ENCODE peak calls at places on chromosome 13, in six cellular contexts. C, P, M, E, A and K are unnamed samples.

GRCh38 chr13:35744144-35744543 is 267.7 kb upstream of the MAB21L1 start:
- DNase-seq in E (no peak), P (no peak), M (no peak), A (no peak), C (no peak), K (no peak)

GRCh38 chr13:73060251-73061160 is 1.7 kb downstream of the KLF5 start:
- DNase-seq in A (no peak), P (peak), C (peak), E (no peak), M (peak), K (no peak)

GRCh38 chr13:59877933-59878332 is 285.8 kb downstream of the DIAPH3 start:
- DNase-seq in P (peak), C (no peak), A (no peak), M (no peak), E (no peak), K (no peak)

GRCh38 chr13:24680921-24681585 is 845 bp downstream of the ATP12A start:
- DNase-seq in C (no peak), E (no peak), A (no peak), P (no peak), M (no peak), K (no peak)

GRCh38 chr13:102309110-102309509 is 92.7 kb downstream of the FGF14 start:
- DNase-seq in M (no peak), P (no peak), A (no peak), C (no peak), E (no peak), K (no peak)

GRCh38 chr13:47025791-47026419 is 129.1 kb upstream of the HTR2A start:
- DNase-seq in A (no peak), P (peak), E (no peak), M (no peak), C (no peak), K (peak)

GRCh38 chr13:110944121-110944967 is 29.5 kb upstream of the ANKRD10 start:
- DNase-seq in M (peak), P (peak), C (no peak), A (peak), E (peak), K (peak)

GRCh38 chr13:49319555-49320350 is 72.0 kb downstream of the CDADC1 start:
- DNase-seq in C (no peak), E (no peak), P (peak), A (no peak), M (no peak), K (peak)

GRCh38 chr13:86946734-86947133 is 724.4 kb upstream of the SLITRK5 start:
- DNase-seq in M (no peak), P (no peak), E (no peak), C (no peak), A (no peak), K (no peak)

GRCh38 chr13:101346942-101347728 is 69.2 kb downstream of the NALCN start:
- DNase-seq in M (no peak), C (no peak), P (peak), A (no peak), E (no peak), K (no peak)

GRCh38 chr13:90538063-90538462 is 809.4 kb upstream of the MIR17HG start:
- DNase-seq in E (no peak), P (no peak), M (no peak), C (no peak), A (no peak), K (no peak)

GRCh38 chr13:33191425-33192221 is 93.9 kb downstream of the STARD13 start:
- DNase-seq in E (no peak), M (peak), P (peak), A (no peak), C (no peak), K (no peak)

GRCh38 chr13:113546571-113547247 is 37.8 kb upstream of the TFDP1 start:
- DNase-seq in C (no peak), E (no peak), M (no peak), A (no peak), P (no peak), K (no peak)

GRCh38 chr13:113545931-113546516 is 38.5 kb upstream of the TFDP1 start:
- DNase-seq in C (no peak), E (peak), A (no peak), M (peak), P (no peak), K (no peak)

GRCh38 chr13:113544896-113545295 is 39.7 kb upstream of the TFDP1 start:
- DNase-seq in M (no peak), A (no peak), C (no peak), P (no peak), E (peak), K (no peak)

GRCh38 chr13:113544071-113544891 is 40.3 kb upstream of the TFDP1 start:
- DNase-seq in P (no peak), C (no peak), E (peak), A (no peak), M (peak), K (no peak)

DNA sequence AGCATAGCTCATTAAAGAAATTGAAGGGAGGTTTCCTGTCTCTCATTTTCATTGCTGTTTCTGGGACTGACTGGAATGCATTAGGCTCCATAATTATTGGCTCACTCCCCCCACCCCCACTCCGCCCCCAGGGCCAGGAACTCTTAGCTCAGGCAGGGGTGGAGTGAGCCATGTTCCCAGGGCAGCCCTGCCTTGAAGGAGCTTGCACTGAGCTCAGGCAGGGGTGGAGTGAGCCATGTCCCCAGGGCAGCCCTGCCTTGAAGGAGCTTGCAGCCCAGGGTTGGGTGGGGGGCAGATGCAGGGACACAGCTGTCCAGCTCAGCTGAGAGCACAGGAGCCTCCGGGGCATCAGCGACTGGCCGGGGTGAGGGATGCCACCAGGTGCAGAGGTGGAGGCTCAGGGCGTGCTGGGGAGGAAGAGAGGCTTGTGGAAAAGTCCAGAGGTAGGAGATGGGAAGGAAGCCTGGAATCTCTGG is 39.1 kb upstream of the TFDP1 start:
- DNase-seq in A (no peak), M (peak), C (no peak), E (peak), P (peak), K (no peak)
- H3K4me2 ChIP-seq in A (no peak), M (no peak), C (no peak), E (no peak), P (no peak), K (no peak)

GRCh38 chr13:38167164-38167822 is 182.4 kb upstream of the UFM1 start:
- DNase-seq in E (no peak), P (no peak), M (no peak), A (no peak), C (no peak), K (no peak)
- H3K4me2 ChIP-seq in E (no peak), P (no peak), M (no peak), A (no peak), C (no peak), K (no peak)

GRCh38 chr13:106152047-106152446 is 383.4 kb downstream of the EFNB2 start:
- DNase-seq in A (no peak), C (no peak), E (no peak), M (no peak), P (no peak), K (no peak)
- H3K4me2 ChIP-seq in A (peak), C (no peak), E (no peak), M (no peak), P (no peak), K (no peak)

DNA sequence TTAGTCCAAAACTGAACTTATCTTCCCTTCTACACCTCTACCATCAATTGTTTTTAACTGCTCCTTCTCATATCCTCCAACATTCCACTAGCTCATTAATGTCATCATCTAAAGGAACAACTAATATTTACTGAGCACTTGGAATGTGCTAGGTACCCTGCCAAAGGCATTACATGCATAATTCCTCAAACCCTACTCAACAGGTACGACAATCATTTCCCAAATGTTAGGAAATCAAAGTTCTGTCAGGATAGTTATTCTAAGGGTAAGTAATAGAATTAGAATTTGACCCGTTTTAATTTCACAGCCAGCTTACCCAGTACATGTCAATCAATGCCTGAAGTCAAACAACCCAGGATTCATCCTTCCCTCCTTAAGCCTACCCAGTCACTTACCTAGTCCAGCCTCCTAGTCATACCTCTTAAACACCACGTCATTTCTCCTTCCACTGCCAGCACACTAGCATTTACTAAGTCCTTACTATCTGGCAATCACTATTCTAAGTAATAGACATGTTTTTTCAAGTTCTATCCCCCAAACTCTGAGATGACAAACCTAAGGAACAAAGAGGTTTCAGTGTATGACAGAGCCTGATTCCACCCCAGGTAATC is 2.4 kb downstream of the LNX2 start:
- DNase-seq in E (no peak), M (no peak), C (no peak), P (no peak), A (no peak), K (no peak)
- H3K4me2 ChIP-seq in E (peak), M (no peak), C (no peak), P (no peak), A (no peak), K (no peak)